ENCODE peak calls at places on chromosomes 12 and 14, in seven cellular contexts. H, Q, K, O, X, C and I are unnamed samples.

GRCh38 chr12:57190037-57190436 is 26.6 kb upstream of the NXPH4 start:
- DNase-seq in H (no peak), Q (no peak), K (no peak), O (no peak), X (no peak), C (no peak), I (no peak)

GRCh38 chr12:125435871-125436270 is 370.6 kb downstream of the AACS start:
- DNase-seq in H (no peak), Q (no peak), K (no peak), O (no peak), X (no peak), C (no peak), I (no peak)

GRCh38 chr12:127149226-127149964 is 1117.6 kb upstream of the TMEM132C start:
- DNase-seq in H (no peak), Q (no peak), K (no peak), O (no peak), X (no peak), C (no peak), I (no peak)

GRCh38 chr12:113831016-113831415 is 135.1 kb downstream of the RBM19 start:
- DNase-seq in H (no peak), Q (no peak), K (no peak), O (no peak), X (no peak), C (no peak), I (no peak)

GRCh38 chr12:54411398-54412241 is 7.4 kb downstream of the ITGA5 start:
- DNase-seq in H (peak), Q (peak), K (peak), O (peak), X (peak), C (no peak), I (no peak)

GRCh38 chr12:19191089-19191488 is 61.6 kb downstream of the PLEKHA5 start:
- DNase-seq in H (no peak), Q (no peak), K (no peak), O (no peak), X (no peak), C (no peak), I (no peak)

GRCh38 chr12:44015333-44015941 is 179.6 kb downstream of the TMEM117 start:
- DNase-seq in H (no peak), Q (peak), K (no peak), O (peak), X (no peak), C (no peak), I (no peak)

GRCh38 chr12:90216815-90217214 is 508.2 kb upstream of the ATP2B1 start:
- DNase-seq in H (no peak), Q (no peak), K (no peak), O (no peak), X (no peak), C (no peak), I (no peak)

GRCh38 chr14:64688801-64689200 is 15.4 kb upstream of the PLEKHG3 start:
- DNase-seq in H (no peak), Q (no peak), K (no peak), O (no peak), X (no peak), C (peak), I (no peak)

GRCh38 chr12:109116611-109116949 is 193 bp downstream of the ACACB start:
- DNase-seq in H (no peak), Q (no peak), K (no peak), O (no peak), X (no peak), C (no peak), I (no peak)
- H3K27ac ChIP-seq in H (peak), Q (no peak), K (peak), O (no peak), X (no peak), C (peak), I (peak)

GRCh38 chr12:69415471-69416275 is 54.5 kb upstream of the FRS2 start:
- DNase-seq in H (peak), Q (peak), K (peak), O (peak), X (no peak), C (peak), I (no peak)
- H3K27ac ChIP-seq in H (no peak), Q (no peak), K (no peak), O (peak), X (no peak), C (no peak), I (no peak)

GRCh38 chr12:17020765-17021164 is 414.8 kb upstream of the LMO3 start:
- DNase-seq in H (no peak), Q (no peak), K (no peak), O (no peak), X (no peak), C (no peak), I (no peak)
- H3K27ac ChIP-seq in H (no peak), Q (no peak), K (no peak), O (no peak), X (no peak), C (no peak), I (no peak)

DNA sequence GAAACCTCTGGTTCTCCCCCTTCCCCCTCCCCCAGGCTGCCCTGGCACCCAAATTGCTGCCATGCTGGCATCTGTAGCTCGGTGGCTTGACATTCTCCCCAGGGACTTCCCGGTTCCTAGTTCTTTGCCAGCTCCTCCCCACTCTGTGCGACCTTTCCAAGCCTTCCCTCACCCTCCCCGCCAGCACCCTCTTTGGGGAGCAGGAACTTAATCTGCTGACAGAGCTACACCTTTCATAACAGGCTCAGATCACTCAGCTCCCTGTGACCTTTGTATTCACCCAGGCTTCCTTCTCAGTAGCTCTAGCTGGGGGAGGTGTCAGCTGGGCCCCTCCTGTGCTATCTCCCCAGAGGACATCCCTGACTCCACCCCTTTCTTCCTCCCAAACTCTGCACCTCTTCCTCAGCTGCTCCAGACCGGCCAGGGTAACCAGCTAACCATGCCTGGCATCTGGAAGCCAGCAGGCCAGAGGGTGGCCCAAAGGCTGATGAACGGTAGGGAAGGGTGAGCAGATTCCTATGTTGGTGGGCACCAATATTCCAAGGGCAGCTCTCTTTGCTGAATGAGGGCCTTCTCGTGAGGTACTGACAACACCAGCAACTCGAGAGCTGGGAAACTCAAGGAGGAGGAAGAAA is 1.8 kb upstream of the COX14 start:
- DNase-seq in H (peak), Q (no peak), K (peak), O (peak), X (no peak), C (peak), I (no peak)
- H3K27ac ChIP-seq in H (peak), Q (no peak), K (peak), O (peak), X (no peak), C (peak), I (peak)

GRCh38 chr12:122050706-122051105 is 27.9 kb upstream of the MLXIP start:
- DNase-seq in H (no peak), Q (no peak), K (no peak), O (no peak), X (no peak), C (no peak), I (no peak)
- H3K27ac ChIP-seq in H (peak), Q (no peak), K (peak), O (peak), X (no peak), C (peak), I (no peak)